ENCODE peak calls at places on chromosomes 7 and 10, in five cellular contexts. One of them, this sample, is unnamed. For H3K4me1, the result is how much of the 10 kb centered on the place peaks cover.

GRCh38 chr7:121313220-121313792 is 15.5 kb upstream of the WNT16 start:
- DNase-seq in GM23248: peak
- DNase-seq in heart left ventricle: no peak
- DNase-seq in HepG2: no peak
- DNase-seq in H9: no peak
- DNase-seq in this sample: no peak

GRCh38 chr10:1069680-1070079 is 13.5 kb downstream of the WDR37 start:
- DNase-seq in H9: no peak
- DNase-seq in GM23248: no peak
- DNase-seq in heart left ventricle: no peak
- DNase-seq in HepG2: no peak
- DNase-seq in this sample: no peak

GRCh38 chr7:25665903-25666670 is 437.8 kb upstream of the NPVF start:
- DNase-seq in GM23248: no peak
- DNase-seq in H9: no peak
- DNase-seq in heart left ventricle: no peak
- DNase-seq in HepG2: no peak
- DNase-seq in this sample: no peak

GRCh38 chr7:140358024-140358770 is 40.1 kb downstream of the SLC37A3 start:
- DNase-seq in H9: no peak
- DNase-seq in GM23248: no peak
- DNase-seq in heart left ventricle: no peak
- DNase-seq in HepG2: no peak
- DNase-seq in this sample: no peak

GRCh38 chr10:46299531-46300366 is 13.0 kb downstream of the ANTXRL start:
- DNase-seq in H9: peak
- DNase-seq in heart left ventricle: peak
- DNase-seq in HepG2: no peak
- DNase-seq in GM23248: no peak
- DNase-seq in this sample: no peak

GRCh38 chr10:3467052-3467906 is 294.7 kb upstream of the PITRM1 start:
- DNase-seq in HepG2: no peak
- DNase-seq in heart left ventricle: peak
- DNase-seq in GM23248: peak
- DNase-seq in H9: peak
- DNase-seq in this sample: no peak

GRCh38 chr7:87148332-87148955 is 3.8 kb upstream of the DMTF1 start:
- DNase-seq in HepG2: no peak
- DNase-seq in H9: no peak
- DNase-seq in heart left ventricle: no peak
- DNase-seq in GM23248: peak
- DNase-seq in this sample: no peak

GRCh38 chr10:132528064-132528800 is 9.4 kb upstream of the INPP5A start:
- DNase-seq in HepG2: no peak
- DNase-seq in heart left ventricle: peak
- DNase-seq in H9: no peak
- DNase-seq in GM23248: no peak
- DNase-seq in this sample: no peak

GRCh38 chr10:28533571-28534304 is 820 bp downstream of the WAC start:
- DNase-seq in heart left ventricle: peak
- DNase-seq in HepG2: peak
- DNase-seq in GM23248: peak
- DNase-seq in H9: peak
- DNase-seq in this sample: peak

GRCh38 chr7:32415519-32415918 is 74.7 kb downstream of the LSM5 start:
- DNase-seq in HepG2: no peak
- DNase-seq in heart left ventricle: no peak
- DNase-seq in H9: no peak
- DNase-seq in GM23248: no peak
- DNase-seq in this sample: no peak

DNA sequence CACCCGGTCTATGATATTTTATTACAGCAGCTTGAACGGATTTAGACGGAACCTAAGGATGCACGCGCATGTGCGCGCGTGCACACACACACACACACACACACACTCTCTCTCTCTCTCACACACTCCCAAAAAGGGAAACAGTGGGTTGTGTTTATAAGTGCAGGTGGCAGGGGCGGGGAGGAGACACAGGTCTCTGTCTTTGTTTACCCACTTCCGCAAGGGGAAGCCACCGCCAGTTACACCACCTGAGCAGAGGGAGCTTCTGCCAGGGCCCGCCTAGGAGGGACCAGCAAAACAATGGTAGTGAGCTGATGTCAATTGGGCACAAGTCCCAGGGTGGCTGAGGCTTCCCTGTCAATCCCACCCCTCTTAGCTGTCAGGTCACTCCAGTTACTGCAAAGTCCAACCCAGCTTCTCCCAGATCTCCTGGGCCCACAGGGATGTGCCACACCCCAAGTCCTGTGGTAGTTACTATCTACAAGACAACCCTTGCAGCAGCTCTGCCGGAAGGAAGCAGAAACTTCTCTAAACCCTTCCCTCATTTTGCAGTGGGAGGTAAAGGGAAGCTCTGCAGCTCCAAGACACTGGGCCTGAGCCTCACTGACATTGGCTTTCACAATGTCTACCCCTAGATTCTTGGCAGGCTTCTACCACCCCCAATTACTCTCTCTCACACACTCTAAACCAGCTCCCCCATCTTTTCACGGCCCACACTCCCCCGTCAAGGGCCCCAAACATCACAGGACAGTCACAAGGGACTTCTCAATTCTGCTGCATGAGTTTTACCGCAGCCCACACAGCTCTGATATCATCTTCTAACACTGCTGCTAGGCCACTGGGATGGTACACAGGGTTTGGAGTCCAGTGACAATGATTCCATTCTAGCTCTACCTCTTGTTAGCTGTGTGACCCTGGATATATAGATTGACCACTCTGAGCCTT is 17.6 kb downstream of the ANXA11 start:
- DNase-seq in GM23248: no peak
- DNase-seq in H9: no peak
- DNase-seq in HepG2: peak
- DNase-seq in heart left ventricle: no peak
- DNase-seq in this sample: peak
- H3K4me1 ChIP-seq in GM23248: under half
- H3K4me1 ChIP-seq in H9: under half
- H3K4me1 ChIP-seq in HepG2: under half
- H3K4me1 ChIP-seq in heart left ventricle: half or more
- H3K4me1 ChIP-seq in this sample: under half

GRCh38 chr10:79403441-79404230 is 41.8 kb downstream of the ZCCHC24 start:
- DNase-seq in heart left ventricle: peak
- DNase-seq in HepG2: peak
- DNase-seq in GM23248: no peak
- DNase-seq in H9: peak
- DNase-seq in this sample: no peak
- H3K4me1 ChIP-seq in heart left ventricle: half or more
- H3K4me1 ChIP-seq in HepG2: half or more
- H3K4me1 ChIP-seq in GM23248: half or more
- H3K4me1 ChIP-seq in H9: under half
- H3K4me1 ChIP-seq in this sample: under half

DNA sequence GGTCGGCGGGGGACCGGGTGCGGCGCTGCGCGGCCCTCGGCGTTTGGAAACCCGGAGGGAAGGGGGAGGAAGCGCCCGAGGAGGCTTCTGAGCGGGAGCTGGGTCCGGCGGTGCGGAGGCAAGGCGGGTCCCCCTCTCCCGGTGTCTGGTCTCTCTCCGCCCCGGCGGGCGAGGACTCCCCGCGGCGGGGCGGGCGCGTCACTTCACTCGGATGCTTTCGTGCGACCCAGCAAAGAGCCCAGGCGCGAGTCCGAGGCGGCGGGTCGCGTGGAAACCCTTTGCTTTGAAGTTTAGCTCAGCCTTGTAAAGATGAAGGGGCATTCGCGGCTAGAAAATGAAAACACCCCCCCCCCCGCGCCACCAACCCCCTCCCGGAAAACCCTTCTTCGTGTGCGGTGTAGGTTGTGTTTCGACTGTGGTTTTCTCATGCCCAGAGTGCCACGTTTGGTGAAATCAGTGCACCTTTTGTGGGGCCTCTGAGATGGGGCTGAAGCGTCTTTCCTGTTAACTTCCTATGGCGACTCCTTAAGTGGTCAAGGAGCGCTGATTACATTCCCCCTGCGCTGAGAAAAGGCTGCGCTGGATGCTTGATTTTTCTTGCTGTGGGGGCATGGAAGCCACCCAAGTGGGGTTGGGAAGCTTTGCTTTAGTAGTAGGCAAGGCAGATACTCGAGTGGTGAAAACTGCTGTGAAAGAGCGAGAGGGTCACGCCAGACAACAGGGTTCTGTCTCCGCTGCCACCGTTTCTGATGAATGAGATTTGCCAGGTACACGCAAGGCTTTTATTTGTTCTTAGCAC is 874 bp downstream of the GNAI1 start:
- DNase-seq in HepG2: no peak
- DNase-seq in GM23248: peak
- DNase-seq in H9: no peak
- DNase-seq in heart left ventricle: peak
- DNase-seq in this sample: no peak
- H3K4me1 ChIP-seq in HepG2: under half
- H3K4me1 ChIP-seq in GM23248: under half
- H3K4me1 ChIP-seq in H9: under half
- H3K4me1 ChIP-seq in heart left ventricle: under half
- H3K4me1 ChIP-seq in this sample: half or more

DNA sequence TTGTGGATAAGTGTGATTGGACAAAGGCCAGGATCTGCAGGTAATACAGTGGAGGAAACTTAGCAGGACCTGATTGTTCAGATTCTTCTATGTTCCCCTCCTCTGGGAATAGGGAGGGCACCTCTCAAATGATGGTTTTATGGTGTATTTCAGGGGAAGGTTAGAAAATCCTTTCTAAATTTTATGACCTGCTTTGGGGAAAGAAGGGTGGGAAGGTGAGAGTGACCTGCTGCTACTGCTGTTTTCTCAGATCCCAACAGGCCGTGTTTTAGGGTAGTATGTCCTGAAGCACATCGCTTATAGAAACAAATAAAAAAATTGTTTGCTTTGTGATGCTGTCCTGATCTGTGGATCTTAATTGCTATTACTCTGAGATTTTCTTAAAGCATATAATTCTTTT is 404.1 kb upstream of the GALNT17 start:
- DNase-seq in heart left ventricle: no peak
- DNase-seq in HepG2: no peak
- DNase-seq in H9: no peak
- DNase-seq in GM23248: no peak
- DNase-seq in this sample: no peak
- H3K4me1 ChIP-seq in heart left ventricle: under half
- H3K4me1 ChIP-seq in HepG2: under half
- H3K4me1 ChIP-seq in H9: under half
- H3K4me1 ChIP-seq in GM23248: under half
- H3K4me1 ChIP-seq in this sample: half or more

GRCh38 chr7:28483868-28484267 is 71.5 kb downstream of the CREB5 start:
- DNase-seq in H9: no peak
- DNase-seq in GM23248: peak
- DNase-seq in HepG2: no peak
- DNase-seq in heart left ventricle: no peak
- DNase-seq in this sample: no peak
- H3K4me1 ChIP-seq in H9: under half
- H3K4me1 ChIP-seq in GM23248: half or more
- H3K4me1 ChIP-seq in HepG2: under half
- H3K4me1 ChIP-seq in heart left ventricle: under half
- H3K4me1 ChIP-seq in this sample: under half

DNA sequence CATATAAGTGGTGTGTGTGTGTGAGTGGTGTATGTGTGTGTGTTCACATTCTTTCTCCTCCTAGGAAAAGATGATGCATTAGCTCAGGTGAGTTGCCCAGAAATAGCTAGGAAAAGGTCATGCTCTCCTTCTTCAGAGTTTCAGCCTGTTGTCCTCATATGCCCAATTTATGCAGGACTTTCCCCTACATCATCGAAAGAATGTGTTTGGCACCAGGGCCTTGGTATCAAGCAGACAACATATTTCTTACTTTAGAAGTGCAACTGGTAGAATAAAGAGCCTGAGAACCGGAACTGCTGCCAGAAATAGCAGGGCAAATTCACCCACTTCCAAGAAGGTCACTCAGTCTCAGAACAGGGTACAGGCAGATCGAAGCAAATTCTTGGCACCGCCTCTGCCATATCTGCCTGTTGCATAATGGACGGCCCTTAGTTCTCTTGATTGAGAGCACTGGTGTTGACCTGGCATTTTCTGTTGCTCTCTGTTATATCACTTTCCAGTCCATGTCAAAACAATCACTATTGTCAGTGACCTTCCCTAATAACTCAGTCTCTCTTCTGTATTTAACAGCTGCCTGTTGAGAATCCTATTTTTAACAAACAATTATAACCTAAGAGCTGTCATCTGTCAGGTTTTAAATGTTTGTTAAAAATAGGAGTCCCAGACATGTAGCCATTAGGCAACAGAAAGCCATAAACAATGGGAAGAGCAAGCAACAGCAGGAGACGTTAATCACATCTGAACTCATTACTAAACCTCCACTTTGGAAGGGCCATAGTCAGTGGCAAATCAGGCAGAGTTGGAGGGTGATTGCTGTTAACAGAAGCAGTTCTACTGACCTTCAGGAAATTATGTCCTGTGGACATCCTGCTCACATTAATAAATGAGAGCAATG is 20.7 kb downstream of the ADRB1 start:
- DNase-seq in HepG2: no peak
- DNase-seq in GM23248: no peak
- DNase-seq in H9: no peak
- DNase-seq in heart left ventricle: peak
- DNase-seq in this sample: no peak
- H3K4me1 ChIP-seq in HepG2: under half
- H3K4me1 ChIP-seq in GM23248: under half
- H3K4me1 ChIP-seq in H9: under half
- H3K4me1 ChIP-seq in heart left ventricle: under half
- H3K4me1 ChIP-seq in this sample: under half

GRCh38 chr10:74194999-74195398 is 44.0 kb downstream of the ADK start:
- DNase-seq in GM23248: peak
- DNase-seq in HepG2: no peak
- DNase-seq in H9: no peak
- DNase-seq in heart left ventricle: no peak
- DNase-seq in this sample: no peak
- H3K4me1 ChIP-seq in GM23248: under half
- H3K4me1 ChIP-seq in HepG2: under half
- H3K4me1 ChIP-seq in H9: under half
- H3K4me1 ChIP-seq in heart left ventricle: under half
- H3K4me1 ChIP-seq in this sample: under half

GRCh38 chr7:44602576-44602910 is 3.9 kb upstream of the OGDH start:
- DNase-seq in HepG2: no peak
- DNase-seq in GM23248: no peak
- DNase-seq in heart left ventricle: no peak
- DNase-seq in H9: no peak
- DNase-seq in this sample: no peak
- H3K4me1 ChIP-seq in HepG2: under half
- H3K4me1 ChIP-seq in GM23248: under half
- H3K4me1 ChIP-seq in heart left ventricle: under half
- H3K4me1 ChIP-seq in H9: under half
- H3K4me1 ChIP-seq in this sample: under half

This sample was measured in esophagus squamous epithelium.